ENCODE peak calls at places on chromosomes 5 and 9, in four cellular contexts. D is tibial nerve, X is fibroblast of mammary gland, M is AG04450. C is an unnamed sample.

GRCh38 chr5:17217421-17218352 is at the start of gene BASP1:
- DNase-seq in M (no peak), D (peak), X (peak), C (no peak)

GRCh38 chr5:88761269-88761880 is 121.6 kb downstream of the MEF2C start:
- DNase-seq in X (peak), D (no peak), M (no peak), C (no peak)

GRCh38 chr9:18861599-18862546 is 171.1 kb downstream of the SAXO1 start:
- DNase-seq in X (peak), M (peak), D (peak), C (no peak)

GRCh38 chr9:2418619-2419018 is 203.0 kb upstream of the VLDLR start:
- DNase-seq in X (peak), M (no peak), D (no peak), C (peak)

GRCh38 chr9:89311346-89312153 is 555 bp downstream of the CKS2 start:
- DNase-seq in D (no peak), X (no peak), M (no peak), C (no peak)

GRCh38 chr9:94804917-94805544 is 78.5 kb downstream of the AOPEP start:
- DNase-seq in D (no peak), M (no peak), X (no peak), C (no peak)

GRCh38 chr9:70683841-70684240 is 269.4 kb upstream of the KLF9 start:
- DNase-seq in X (peak), M (no peak), D (no peak), C (no peak)

GRCh38 chr5:132751971-132752580 is 4.8 kb downstream of the CCNI2 start:
- DNase-seq in X (no peak), M (no peak), D (no peak), C (no peak)

GRCh38 chr9:112971415-112971814 is 40.6 kb downstream of the ZNF883 start:
- DNase-seq in X (peak), M (no peak), D (no peak), C (no peak)

GRCh38 chr5:176542596-176543427 is 5.6 kb upstream of the RNF44 start:
- DNase-seq in M (no peak), D (no peak), X (no peak), C (no peak)

GRCh38 chr9:83981126-83981871 is 694 bp downstream of the RMI1 start:
- DNase-seq in M (no peak), X (peak), D (no peak), C (no peak)

GRCh38 chr5:88690619-88691560 is 192.1 kb downstream of the MEF2C start:
- DNase-seq in X (peak), M (peak), D (no peak), C (peak)

GRCh38 chr5:53303105-53303504 is 177.3 kb upstream of the FST start:
- DNase-seq in M (peak), D (no peak), X (peak), C (peak)

GRCh38 chr5:34015120-34015807 is 7.4 kb upstream of the AMACR start:
- DNase-seq in X (no peak), M (no peak), D (no peak), C (no peak)

GRCh38 chr5:60705144-60705543 is 5.2 kb upstream of the DEPDC1B start:
- DNase-seq in X (no peak), D (no peak), M (no peak), C (no peak)

GRCh38 chr5:33738097-33738496 is 153.7 kb downstream of the ADAMTS12 start:
- DNase-seq in M (no peak), X (no peak), D (no peak), C (no peak)

GRCh38 chr5:2439608-2440007 is 311.9 kb downstream of the IRX2 start:
- DNase-seq in X (no peak), M (no peak), D (no peak), C (no peak)

GRCh38 chr5:159913048-159913447 is 3.2 kb upstream of the ADRA1B start:
- DNase-seq in X (peak), M (no peak), D (no peak), C (peak)

GRCh38 chr5:54718647-54719046 is 201.1 kb downstream of the SNX18 start:
- DNase-seq in X (peak), M (no peak), D (peak), C (no peak)

GRCh38 chr9:71036501-71036900 is 84.9 kb downstream of the TRPM3 start:
- DNase-seq in M (no peak), X (peak), D (no peak), C (no peak)

GRCh38 chr5:1312993-1313833 is 18.3 kb upstream of the TERT start:
- DNase-seq in X (no peak), D (no peak), M (no peak), C (no peak)

GRCh38 chr9:137227057-137227852 is at the start of gene RNF224:
- DNase-seq in X (peak), D (peak), M (peak), C (no peak)

GRCh38 chr5:150113047-150113744 is 26.8 kb upstream of the CSF1R start:
- DNase-seq in X (peak), M (no peak), D (peak), C (no peak)

GRCh38 chr5:180128671-180129261 is 57.2 kb upstream of the RNF130 start:
- DNase-seq in M (no peak), X (no peak), D (no peak), C (no peak)

GRCh38 chr9:129175515-129175824 is 2.6 kb downstream of the IER5L start:
- DNase-seq in D (no peak), X (no peak), M (no peak), C (no peak)

GRCh38 chr9:111020594-111020993 is 17.7 kb downstream of the LPAR1 start:
- DNase-seq in X (no peak), D (no peak), M (no peak), C (no peak)

DNA sequence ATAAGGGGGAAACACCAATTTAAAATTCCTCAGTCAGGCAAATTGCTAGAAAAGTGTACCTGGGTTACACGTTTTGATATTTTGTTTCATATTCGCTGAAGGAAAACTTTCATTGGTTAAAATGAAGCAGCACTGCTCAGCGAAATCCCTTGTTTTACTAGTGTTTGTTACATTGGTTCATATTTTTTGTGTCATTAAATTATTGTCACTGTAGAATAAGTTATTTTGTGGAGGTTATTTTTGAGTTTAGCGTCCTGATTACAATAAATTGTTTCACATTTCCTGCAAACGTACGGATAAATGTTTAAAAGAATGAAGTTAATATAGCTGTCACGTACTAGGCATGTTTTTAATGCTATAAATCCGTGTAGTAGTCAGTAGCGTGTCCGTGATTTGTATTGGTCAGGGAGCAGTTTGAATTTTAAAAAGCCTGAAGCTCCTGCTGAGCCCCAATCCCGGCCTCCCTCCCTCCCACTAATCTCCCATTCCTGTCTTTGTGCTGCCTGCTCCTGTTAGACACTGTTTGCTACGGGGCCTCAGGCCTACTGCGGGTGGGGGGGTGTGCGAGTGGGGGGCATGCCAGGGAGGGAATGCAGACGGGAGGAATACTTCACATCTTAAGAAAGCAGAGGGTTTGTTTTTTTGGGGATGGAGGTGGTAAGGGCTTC is 2.0 kb downstream of the NIPBL start:
- DNase-seq in D (no peak), M (no peak), X (peak), C (no peak)
- H3K4me3 ChIP-seq in D (peak), M (peak), X (peak), C (peak)

GRCh38 chr9:37551468-37551867 is 24.7 kb downstream of the FBXO10 start:
- DNase-seq in M (no peak), X (no peak), D (no peak), C (no peak)
- H3K4me3 ChIP-seq in M (no peak), X (no peak), D (no peak), C (no peak)

DNA sequence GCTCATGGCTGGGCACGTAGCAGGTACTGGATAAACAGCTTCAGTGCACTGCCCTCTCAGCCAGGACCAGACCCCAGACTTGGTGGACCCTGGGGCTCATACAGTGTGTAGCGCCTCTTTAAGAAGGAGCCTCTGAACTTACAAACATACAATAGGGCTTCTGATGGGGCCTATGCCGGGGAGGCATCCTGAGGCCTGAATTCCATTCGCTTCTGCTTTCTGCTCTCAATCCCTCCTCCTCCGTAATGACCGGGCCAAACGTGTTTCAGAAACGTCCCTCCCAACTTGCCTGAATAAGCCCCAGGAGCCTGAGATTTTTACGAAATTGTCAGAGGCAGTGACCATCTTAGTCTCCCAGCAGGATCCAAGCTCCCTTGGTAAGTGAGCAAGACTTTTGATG is 128.1 kb upstream of the BOD1 start:
- DNase-seq in M (no peak), X (no peak), D (no peak), C (no peak)
- H3K4me3 ChIP-seq in M (no peak), X (no peak), D (no peak), C (no peak)

DNA sequence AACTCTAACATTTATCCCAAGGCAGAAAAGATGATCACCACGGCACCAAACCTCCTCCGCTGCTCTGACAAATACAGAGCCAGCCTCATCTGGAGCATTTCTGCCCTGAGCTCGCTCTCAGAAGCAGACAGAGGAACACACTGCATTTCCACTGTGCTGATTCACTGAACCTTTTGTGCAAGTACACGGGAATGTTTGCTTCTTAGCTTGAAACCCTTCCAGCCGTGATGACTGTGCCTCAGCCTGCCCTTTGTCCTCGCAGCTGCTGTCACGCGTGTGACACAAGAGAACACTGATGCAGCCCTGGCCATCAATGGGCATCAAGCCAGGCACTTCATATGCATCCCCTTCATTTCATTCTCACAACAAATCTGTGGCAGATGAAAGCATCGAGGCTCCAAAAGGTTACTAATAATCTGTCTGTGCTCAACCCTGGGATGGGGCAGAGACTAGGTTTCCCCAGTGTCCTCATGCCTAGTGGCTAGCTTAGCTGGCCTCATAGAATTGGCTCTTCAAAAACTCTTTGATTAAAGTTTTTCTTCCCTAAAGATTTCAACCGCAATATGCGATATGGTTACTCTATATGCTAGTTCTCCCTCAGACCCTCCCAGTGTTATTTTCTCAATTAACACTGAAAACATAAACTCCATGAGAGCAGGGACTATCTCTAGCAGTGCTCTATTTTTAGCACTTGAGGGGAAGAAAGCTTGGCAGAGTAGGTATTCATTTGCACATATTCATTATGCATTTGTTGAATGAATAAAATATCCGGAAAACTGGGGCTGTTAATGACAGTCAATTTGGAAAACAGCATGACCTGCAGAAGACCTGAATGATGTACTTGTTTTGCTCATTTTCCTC is 7.3 kb downstream of the CDC14B start:
- DNase-seq in M (peak), X (peak), D (no peak), C (peak)
- H3K4me3 ChIP-seq in M (peak), X (peak), D (no peak), C (no peak)

GRCh38 chr9:134379774-134380431 is 53.6 kb downstream of the RXRA start:
- DNase-seq in M (no peak), D (no peak), X (peak), C (no peak)
- H3K4me3 ChIP-seq in M (no peak), D (no peak), X (no peak), C (no peak)

GRCh38 chr5:84647581-84647980 is 262.9 kb upstream of the EDIL3 start:
- DNase-seq in X (no peak), M (no peak), D (no peak), C (no peak)
- H3K4me3 ChIP-seq in X (no peak), M (no peak), D (no peak), C (no peak)

GRCh38 chr9:132756214-132756799 is 86.0 kb downstream of the GTF3C4 start:
- DNase-seq in M (no peak), X (no peak), D (no peak), C (no peak)
- H3K4me3 ChIP-seq in M (no peak), X (no peak), D (no peak), C (no peak)

DNA sequence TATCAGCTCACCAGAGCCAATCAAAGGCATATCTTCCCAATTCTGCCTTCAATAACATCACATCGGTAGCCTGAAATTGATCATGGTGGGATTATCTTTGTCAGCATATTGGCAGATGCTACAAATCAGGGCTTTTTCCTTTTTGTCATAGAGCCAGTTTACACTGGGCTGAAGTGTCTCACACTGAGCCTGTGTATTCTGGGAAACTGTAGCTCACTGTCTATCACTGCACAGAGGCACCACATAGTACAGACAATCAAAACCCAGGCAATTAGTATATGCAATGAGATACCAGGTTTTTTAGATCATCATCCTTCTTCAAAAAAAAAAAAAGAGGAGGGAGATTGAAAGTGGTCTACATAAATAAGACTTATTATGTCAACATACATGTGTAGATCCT is 46.6 kb downstream of the ADAM19 start:
- DNase-seq in D (no peak), M (no peak), X (no peak), C (no peak)
- H3K4me3 ChIP-seq in D (no peak), M (no peak), X (no peak), C (no peak)

DNA sequence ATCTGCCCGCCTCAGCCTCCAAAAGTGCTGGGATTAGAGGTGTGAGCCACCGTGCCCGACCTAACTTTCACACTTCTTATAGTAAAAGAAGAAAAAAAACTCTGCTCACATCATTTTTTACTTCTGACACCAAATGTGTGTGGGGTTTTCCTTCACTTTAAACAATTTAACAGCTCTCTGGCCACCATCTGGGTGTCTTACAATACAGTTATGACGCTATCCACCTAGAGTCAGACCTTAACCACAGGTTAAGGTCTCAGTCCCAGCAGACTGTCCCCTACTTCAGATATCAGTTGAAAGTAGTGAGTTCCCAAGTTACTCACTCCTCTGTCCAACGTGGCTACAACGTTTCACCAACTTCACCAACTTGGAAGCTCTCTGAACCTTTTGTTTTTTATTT is 15.4 kb upstream of the ATP6V1G1 start:
- DNase-seq in X (no peak), D (no peak), M (no peak), C (no peak)
- H3K4me3 ChIP-seq in X (no peak), D (no peak), M (no peak), C (no peak)

DNA sequence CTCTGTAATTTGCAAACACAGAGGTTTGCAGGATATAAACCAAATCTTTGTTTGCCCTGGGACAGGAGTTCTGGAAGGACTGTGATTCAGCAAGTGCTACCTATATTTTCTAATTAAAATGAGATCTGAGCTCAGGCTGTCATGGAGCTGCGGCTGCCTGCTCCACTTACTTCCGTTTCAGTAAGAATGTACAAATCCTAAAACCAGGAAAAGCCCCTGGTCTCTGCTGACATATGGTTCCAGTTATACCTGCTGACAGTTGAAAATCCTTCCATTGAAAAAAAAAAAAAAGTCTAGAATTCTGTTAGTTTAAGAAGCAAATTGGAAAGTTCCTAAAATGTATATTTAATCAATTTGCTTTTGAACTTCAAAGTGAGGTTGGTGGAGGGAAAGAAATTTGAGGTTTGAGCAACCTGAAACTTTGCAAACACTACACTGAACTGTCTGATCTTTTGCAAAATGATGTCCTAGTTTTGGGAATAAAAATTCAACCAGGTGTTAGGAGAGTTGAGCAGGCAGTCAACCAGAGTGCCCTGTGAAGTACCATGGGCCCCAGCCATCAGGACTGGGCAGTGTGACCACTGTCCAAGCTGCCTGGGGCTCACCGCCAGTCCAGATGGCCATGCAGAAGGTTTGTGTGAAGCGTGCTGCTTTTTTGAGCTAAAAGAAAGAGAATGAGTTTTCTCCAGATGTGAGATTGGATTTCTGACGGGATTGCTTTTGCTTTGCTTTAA is 50.6 kb downstream of the SHB start:
- DNase-seq in M (no peak), D (no peak), X (no peak), C (no peak)
- H3K4me3 ChIP-seq in M (no peak), D (no peak), X (no peak), C (no peak)

C was measured in AG09309.